ENCODE peak calls at places on chromosomes 2 and 18, in five cellular contexts. V is fibroblast of pulmonary artery, N is astrocyte of the spinal cord, B is A549, J is BE2C. G is an unnamed sample.

GRCh38 chr2:96205238-96205637 is 3.4 kb downstream of the STARD7 start:
- DNase-seq in V (peak), J (no peak), N (peak), B (no peak), G (no peak)

GRCh38 chr2:41937464-41937861 is 110.4 kb upstream of the PKDCC start:
- DNase-seq in N (no peak), B (no peak), V (peak), J (no peak), G (no peak)

GRCh38 chr2:151637284-151637781 is 96.9 kb downstream of the NEB start:
- DNase-seq in J (no peak), V (no peak), N (no peak), B (no peak), G (peak)

GRCh38 chr2:216683846-216684245 is 11.5 kb downstream of the IGFBP5 start:
- DNase-seq in N (peak), B (peak), V (peak), J (no peak), G (no peak)

GRCh38 chr2:30209227-30209626 is 22.1 kb upstream of the LBH start:
- DNase-seq in V (no peak), J (no peak), N (no peak), B (no peak), G (no peak)

GRCh38 chr18:57110295-57110694 is 36.6 kb upstream of the BOD1L2 start:
- DNase-seq in B (no peak), V (no peak), N (no peak), J (no peak), G (no peak)

GRCh38 chr18:72107647-72108046 is 436.5 kb downstream of the CBLN2 start:
- DNase-seq in V (peak), N (peak), B (peak), J (no peak), G (no peak)

GRCh38 chr2:148719195-148719749 is 74.7 kb downstream of the EPC2 start:
- DNase-seq in J (no peak), B (no peak), N (no peak), V (no peak), G (no peak)

GRCh38 chr18:7950380-7951143 is 383.4 kb downstream of the PTPRM start:
- DNase-seq in N (peak), V (peak), J (no peak), B (peak), G (no peak)

GRCh38 chr2:110770696-110771425 is 38.5 kb downstream of the ACOXL start:
- DNase-seq in J (peak), V (peak), N (peak), B (peak), G (no peak)

GRCh38 chr2:239036819-239037558 is 189.1 kb downstream of the TWIST2 start:
- DNase-seq in V (no peak), B (no peak), N (no peak), J (no peak), G (no peak)

GRCh38 chr2:238528953-238529781 is 102.4 kb downstream of the ASB1 start:
- DNase-seq in N (peak), V (peak), J (no peak), B (peak), G (no peak)

GRCh38 chr2:109242222-109242653 is 113.2 kb downstream of the SH3RF3 start:
- DNase-seq in V (no peak), N (no peak), B (no peak), J (no peak), G (no peak)

GRCh38 chr18:46264255-46264654 is 160.1 kb downstream of the HAUS1 start:
- DNase-seq in V (peak), B (peak), N (peak), J (no peak), G (no peak)

GRCh38 chr2:10303634-10304378 is 1.1 kb downstream of the HPCAL1 start:
- DNase-seq in V (peak), N (peak), B (peak), J (peak), G (peak)

GRCh38 chr18:71011389-71011788 is 722.5 kb downstream of the SOCS6 start:
- DNase-seq in B (no peak), V (no peak), J (no peak), N (no peak), G (peak)

GRCh38 chr2:68936889-68937288 is 15.8 kb downstream of the GKN2 start:
- DNase-seq in V (peak), N (no peak), B (no peak), J (no peak), G (no peak)

GRCh38 chr2:43387092-43388062 is 161.0 kb upstream of the ZFP36L2 start:
- DNase-seq in J (no peak), B (no peak), N (peak), V (peak), G (peak)

GRCh38 chr2:231727621-231728020 is 19.3 kb downstream of the PTMA start:
- DNase-seq in J (no peak), N (no peak), V (no peak), B (no peak), G (no peak)

GRCh38 chr2:238117199-238118154 is 17.3 kb downstream of the ESPNL start:
- DNase-seq in V (no peak), N (no peak), B (no peak), J (no peak), G (no peak)

GRCh38 chr2:223967981-223968380 is 10.7 kb downstream of the MRPL44 start:
- DNase-seq in V (no peak), J (no peak), N (peak), B (no peak), G (no peak)

GRCh38 chr18:79405019-79405780 is 9.5 kb downstream of the NFATC1 start:
- DNase-seq in V (no peak), N (no peak), J (no peak), B (no peak), G (no peak)

GRCh38 chr2:240292622-240293021 is 142.8 kb upstream of the GPC1 start:
- DNase-seq in V (no peak), J (no peak), B (no peak), N (no peak), G (no peak)

GRCh38 chr2:126810001-126810400 is 88.7 kb upstream of the TEX51 start:
- DNase-seq in N (no peak), J (no peak), B (no peak), V (no peak), G (no peak)

GRCh38 chr18:24268784-24269550 is 128.7 kb downstream of the OSBPL1A start:
- DNase-seq in B (no peak), N (no peak), V (no peak), J (no peak), G (no peak)

GRCh38 chr2:62478093-62478580 is 27.9 kb downstream of the TMEM17 start:
- DNase-seq in B (no peak), J (no peak), V (peak), N (no peak), G (no peak)

GRCh38 chr2:232485333-232485756 is 2.3 kb downstream of the ECEL1 start:
- DNase-seq in N (no peak), V (no peak), B (no peak), J (no peak), G (no peak)

GRCh38 chr2:769771-770170 is 92.6 kb upstream of the TMEM18 start:
- DNase-seq in N (no peak), J (no peak), B (no peak), V (no peak), G (no peak)

GRCh38 chr18:55343396-55344073 is 244.5 kb downstream of the TCF4 start:
- DNase-seq in N (peak), J (no peak), B (peak), V (peak), G (no peak)

GRCh38 chr2:189159273-189159672 is 20.3 kb downstream of the COL5A2 start:
- DNase-seq in V (no peak), J (no peak), N (no peak), B (no peak), G (no peak)

GRCh38 chr18:10032331-10032979 is 118.6 kb downstream of the VAPA start:
- DNase-seq in V (no peak), B (no peak), J (no peak), N (no peak), G (peak)

DNA sequence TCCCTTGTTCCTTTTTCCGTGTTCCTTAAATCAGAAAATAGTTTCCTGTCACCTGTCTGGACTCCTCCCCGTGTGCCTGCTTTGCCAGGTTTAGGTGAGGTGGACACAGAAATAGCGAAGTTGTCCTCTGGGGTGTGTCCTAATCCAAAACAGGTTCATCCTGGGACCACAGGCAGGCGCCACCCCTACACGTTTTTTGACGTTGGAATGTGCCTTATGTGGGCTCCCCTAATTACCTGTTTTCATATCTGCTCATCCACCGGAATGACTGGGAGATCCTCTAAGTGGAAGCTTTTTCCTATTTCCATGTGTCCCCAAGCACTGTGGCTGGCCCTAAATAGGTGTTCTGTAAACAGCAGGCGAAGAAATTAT is 49.0 kb upstream of the PAIP2B start:
- DNase-seq in N (no peak), V (no peak), B (no peak), J (no peak), G (no peak)
- TF ChIP-seq CTCF in N (no peak), V (no peak), B (no peak), J (no peak), G (no peak)

GRCh38 chr2:20094955-20095354 is 43.5 kb upstream of the LAPTM4A start:
- DNase-seq in V (no peak), N (no peak), B (no peak), J (no peak), G (no peak)

GRCh38 chr2:20092226-20092900 is 40.9 kb upstream of the LAPTM4A start:
- DNase-seq in N (no peak), J (no peak), B (no peak), V (no peak), G (no peak)

GRCh38 chr2:20094142-20094792 is 42.8 kb upstream of the LAPTM4A start:
- DNase-seq in J (no peak), N (no peak), B (no peak), V (no peak), G (no peak)

GRCh38 chr2:20092901-20093235 is 41.4 kb upstream of the LAPTM4A start:
- DNase-seq in J (no peak), N (no peak), B (no peak), V (no peak), G (no peak)

GRCh38 chr2:20093263-20094141 is 42.1 kb upstream of the LAPTM4A start:
- DNase-seq in V (peak), N (peak), J (peak), B (peak), G (no peak)
- TF ChIP-seq CTCF in V (peak), N (peak), J (peak), B (peak), G (no peak)

GRCh38 chr18:31610841-31611240 is 19.2 kb downstream of the TTR start:
- DNase-seq in B (peak), N (peak), J (peak), V (peak), G (no peak)
- TF ChIP-seq CTCF in B (no peak), N (peak), J (peak), V (peak), G (no peak)

DNA sequence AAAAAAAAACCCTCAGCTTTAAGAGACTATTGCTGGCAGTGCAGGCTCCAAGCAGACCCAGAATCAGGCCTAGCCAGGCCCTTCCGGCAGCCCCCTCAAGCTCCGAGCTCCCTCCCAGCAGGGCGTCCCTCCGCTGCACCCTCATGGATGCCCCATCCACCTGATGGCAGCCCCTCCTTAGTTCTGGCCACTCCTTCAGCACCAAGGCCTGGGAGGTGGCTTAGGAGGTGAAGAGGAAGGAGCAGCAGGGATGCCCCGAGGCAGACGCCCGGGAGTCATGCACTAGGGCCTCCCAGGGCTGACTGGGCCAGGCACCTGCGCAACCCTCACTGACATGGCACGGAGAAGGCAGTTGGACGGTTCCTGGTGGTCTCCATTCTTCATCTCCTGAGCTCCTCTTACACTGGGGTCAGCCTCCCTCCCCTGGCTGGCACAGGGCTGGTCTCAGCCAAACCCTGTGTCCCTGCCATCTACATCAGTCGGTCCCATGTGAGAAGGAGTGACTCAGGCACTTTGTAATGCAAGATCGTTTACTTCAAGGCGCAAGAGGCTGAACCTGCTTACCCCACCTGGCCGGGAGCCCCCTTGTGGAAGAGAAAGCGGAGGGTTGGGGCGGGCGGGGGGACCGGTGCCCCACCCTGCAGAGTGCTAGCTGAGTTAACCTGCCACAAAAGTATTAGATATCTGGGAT is 53.5 kb upstream of the ID2 start:
- DNase-seq in V (no peak), J (no peak), B (peak), N (no peak), G (peak)
- TF ChIP-seq CTCF in V (no peak), J (no peak), B (peak), N (no peak), G (no peak)

DNA sequence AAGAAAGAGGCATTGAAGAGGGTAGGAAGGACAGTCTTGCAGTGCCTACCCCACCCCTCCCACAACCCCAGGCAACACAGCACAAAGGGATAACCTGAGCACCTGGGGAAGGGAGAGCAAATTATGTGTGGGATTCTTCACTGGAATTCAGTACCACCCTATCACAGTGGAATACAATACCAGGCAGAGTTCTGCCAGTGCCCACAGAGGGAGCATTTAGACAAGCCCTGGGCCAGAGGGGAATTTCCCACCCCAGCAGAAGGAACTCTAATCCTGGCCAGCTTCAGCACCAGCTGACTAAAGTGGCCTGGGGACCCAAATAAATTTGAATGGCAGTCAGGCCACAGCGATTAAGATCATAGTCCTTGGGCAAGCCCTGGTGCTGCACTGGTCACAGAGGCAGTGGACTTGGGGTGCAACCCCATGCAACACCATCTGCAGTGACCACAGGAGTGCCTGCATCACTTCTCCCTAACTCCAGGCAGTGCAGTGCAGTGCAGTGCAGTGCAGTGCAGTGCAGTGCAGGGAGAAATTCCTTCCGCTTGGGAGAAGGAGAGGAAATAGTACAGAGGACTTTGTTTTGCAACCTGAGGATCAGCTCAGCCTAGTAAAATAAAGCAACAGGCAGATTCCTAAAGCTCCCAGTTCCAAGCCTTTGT is 147.8 kb upstream of the SRD5A2 start:
- DNase-seq in N (no peak), B (no peak), J (no peak), V (no peak), G (no peak)
- TF ChIP-seq CTCF in N (no peak), B (no peak), J (no peak), V (no peak), G (no peak)

GRCh38 chr2:199484927-199485326 is 27.2 kb upstream of the SATB2 start:
- DNase-seq in B (peak), N (no peak), V (no peak), J (no peak), G (no peak)
- TF ChIP-seq CTCF in B (no peak), N (peak), V (peak), J (peak), G (no peak)

DNA sequence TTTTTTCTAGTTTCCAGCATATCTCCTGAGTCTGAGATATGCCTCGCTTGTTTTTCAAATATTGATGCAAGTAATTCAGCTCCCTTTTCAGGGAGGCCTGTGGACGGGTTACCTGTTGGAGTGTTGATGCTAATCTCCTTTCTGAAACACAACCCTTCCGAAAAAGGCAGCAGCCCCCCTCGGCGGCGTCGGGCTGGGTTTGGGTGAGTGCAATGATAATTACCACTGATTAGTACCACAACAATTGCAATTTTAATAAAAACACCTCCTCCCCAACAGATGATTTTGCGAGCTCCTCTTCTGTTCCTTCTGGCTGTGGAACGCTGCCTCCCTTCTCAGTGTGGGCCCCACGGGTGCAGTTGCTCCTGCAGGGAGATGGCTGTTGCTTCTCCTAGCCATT is 66.3 kb downstream of the PTGR3 start:
- DNase-seq in J (no peak), V (no peak), B (no peak), N (no peak), G (no peak)
- TF ChIP-seq CTCF in J (no peak), V (no peak), B (no peak), N (no peak), G (no peak)

GRCh38 chr2:37262510-37262909 is 31.1 kb downstream of the NDUFAF7 start:
- DNase-seq in N (no peak), V (no peak), B (no peak), J (no peak), G (no peak)

GRCh38 chr2:37267685-37268084 is 36.2 kb downstream of the NDUFAF7 start:
- DNase-seq in J (no peak), N (no peak), B (no peak), V (no peak), G (no peak)

GRCh38 chr2:37268111-37268510 is 36.7 kb downstream of the NDUFAF7 start:
- DNase-seq in V (no peak), N (no peak), J (no peak), B (no peak), G (no peak)

GRCh38 chr2:37263839-37264238 is 32.4 kb downstream of the NDUFAF7 start:
- DNase-seq in J (no peak), V (no peak), B (no peak), N (no peak), G (no peak)
- TF ChIP-seq CTCF in J (no peak), V (no peak), B (no peak), N (no peak), G (no peak)

GRCh38 chr2:37343537-37344434 is 644 bp upstream of the QPCT start:
- DNase-seq in N (peak), J (no peak), V (peak), B (peak), G (no peak)
- TF ChIP-seq CTCF in N (peak), J (peak), V (peak), B (peak), G (no peak)

DNA sequence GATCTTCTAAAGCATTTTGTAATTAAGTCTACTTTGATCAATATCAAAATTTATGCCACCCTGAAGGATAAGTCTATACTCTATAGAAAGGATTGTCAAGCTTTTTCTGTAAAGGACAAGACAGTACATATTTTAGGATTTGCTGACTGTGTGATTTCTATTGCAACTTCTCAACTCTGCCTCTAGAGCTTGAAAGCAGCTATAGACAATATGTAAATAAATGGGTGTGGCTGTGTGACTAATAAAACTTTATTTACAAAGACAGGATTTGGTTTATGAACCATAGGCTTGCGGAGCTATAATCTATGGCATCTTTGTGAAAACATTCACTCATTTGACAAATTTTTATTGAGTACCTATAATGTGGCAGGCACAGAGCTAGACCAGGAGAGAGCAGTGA is 18.4 kb downstream of the UPP2 start:
- DNase-seq in B (peak), N (no peak), J (no peak), V (no peak), G (no peak)
- TF ChIP-seq CTCF in B (no peak), N (no peak), J (no peak), V (no peak), G (no peak)